ENCODE peak calls at places on chromosomes 3 and 15, in five cellular contexts. A is A549, U is IMR-90, N is GM12878, B is K562. X is an unnamed sample.

GRCh38 chr15:75723847-75724660 is 11.4 kb upstream of the CSPG4 start:
- DNase-seq in U (peak), A (peak), N (no peak), B (peak), X (peak)

GRCh38 chr15:67879440-67880129 is 39.7 kb upstream of the RNU6-1 start:
- DNase-seq in U (no peak), N (no peak), B (no peak), A (no peak), X (no peak)

GRCh38 chr15:90001683-90002427 is 731 bp downstream of the ZNF710 start:
- DNase-seq in U (peak), B (peak), N (no peak), A (peak), X (peak)

GRCh38 chr15:37880009-37880834 is 54.2 kb upstream of the TMCO5A start:
- DNase-seq in A (peak), B (peak), N (no peak), U (peak), X (no peak)

GRCh38 chr15:61621146-61621545 is 392.0 kb upstream of the RORA start:
- DNase-seq in U (no peak), B (peak), N (no peak), A (no peak), X (peak)

GRCh38 chr3:4894891-4895530 is 84.2 kb upstream of the BHLHE40 start:
- DNase-seq in N (no peak), U (no peak), B (no peak), A (no peak), X (no peak)

GRCh38 chr15:71559098-71559497 is 251.3 kb upstream of the NR2E3 start:
- DNase-seq in U (peak), A (no peak), N (no peak), B (no peak), X (no peak)

GRCh38 chr3:49871536-49872157 is 1.9 kb upstream of the CAMKV start:
- DNase-seq in A (no peak), N (no peak), B (no peak), U (no peak), X (peak)

GRCh38 chr3:196726788-196727675 is 12.6 kb upstream of the PAK2 start:
- DNase-seq in N (no peak), A (no peak), U (peak), B (no peak), X (no peak)

GRCh38 chr15:27342991-27343390 is 372.0 kb downstream of the GABRG3 start:
- DNase-seq in U (no peak), B (no peak), A (no peak), N (no peak), X (peak)

GRCh38 chr3:7543294-7543693 is 682.4 kb downstream of the GRM7 start:
- DNase-seq in B (no peak), A (no peak), U (no peak), N (no peak), X (no peak)

GRCh38 chr3:7547826-7548225 is 686.9 kb downstream of the GRM7 start:
- DNase-seq in N (no peak), U (no peak), A (no peak), B (no peak), X (no peak)

GRCh38 chr3:7545334-7545733 is 684.4 kb downstream of the GRM7 start:
- DNase-seq in A (no peak), B (no peak), U (no peak), N (no peak), X (no peak)

GRCh38 chr3:7546219-7546618 is 685.3 kb downstream of the GRM7 start:
- DNase-seq in N (no peak), A (no peak), U (no peak), B (no peak), X (no peak)
- TF ChIP-seq CTCF in N (no peak), A (no peak), U (no peak), B (no peak), X (no peak)

DNA sequence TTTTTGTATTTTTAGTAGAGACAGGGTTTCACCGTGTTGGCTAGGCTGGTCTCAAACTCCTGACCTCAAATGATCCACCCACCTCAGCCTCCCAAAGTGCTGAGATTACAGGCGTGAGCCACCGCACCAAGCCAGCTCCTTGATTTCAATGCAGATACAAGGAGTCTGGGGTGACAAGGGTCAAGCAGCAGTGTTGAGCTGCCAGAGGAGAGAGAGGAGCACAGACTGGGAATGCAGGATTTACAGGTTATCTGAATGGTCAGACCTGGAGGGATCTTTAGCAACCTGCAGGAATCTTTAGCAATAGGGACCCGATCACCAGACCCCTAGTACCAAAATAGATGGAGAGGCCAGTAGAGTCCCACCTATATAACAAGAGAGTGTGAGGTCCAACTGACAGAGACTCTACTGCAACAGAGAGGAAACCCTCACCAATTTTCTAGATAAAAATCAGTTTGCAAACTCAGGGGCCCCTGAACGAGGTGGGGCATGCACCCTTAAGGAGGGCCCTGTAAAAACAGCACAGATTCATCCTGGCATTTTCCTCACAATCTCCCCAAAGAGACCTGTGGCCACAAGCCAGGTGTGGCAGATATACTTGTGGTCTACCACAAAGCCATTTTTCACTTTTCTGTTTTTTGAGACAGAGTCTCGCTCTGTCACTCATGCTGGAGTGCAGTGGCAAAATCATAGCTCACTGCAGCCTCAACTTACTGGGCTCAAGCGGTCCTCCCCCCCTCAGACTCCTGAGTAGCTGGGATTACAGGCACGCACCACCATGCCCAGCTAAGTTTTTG is 10.7 kb upstream of the SHISA5 start:
- DNase-seq in U (no peak), A (no peak), B (no peak), N (no peak), X (no peak)
- TF ChIP-seq RCOR1 in U (no peak), A (no peak), B (no peak), N (no peak), X (no peak)

DNA sequence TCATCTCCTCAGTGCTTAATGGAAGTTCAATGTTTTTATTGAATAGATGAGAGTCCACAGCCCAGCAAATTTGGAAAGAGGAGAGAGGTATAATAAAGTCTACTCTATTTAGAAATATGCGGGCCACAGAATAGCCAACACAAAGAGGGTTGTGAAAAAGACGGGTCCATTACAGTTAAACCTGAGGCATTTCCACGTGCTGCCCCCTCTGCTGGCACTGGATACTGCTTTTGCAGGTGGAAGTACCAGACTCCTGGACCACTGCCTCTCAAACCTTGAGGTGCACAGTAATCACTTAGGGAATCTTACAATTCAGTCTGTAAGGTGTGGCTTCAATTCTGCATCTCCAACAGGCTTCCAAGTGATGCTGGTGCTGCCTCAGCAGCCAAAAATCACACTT is 3.0 kb upstream of the TFDP2 start:
- DNase-seq in N (no peak), U (no peak), B (no peak), A (no peak), X (peak)
- TF ChIP-seq CTCF in N (no peak), U (no peak), B (no peak), A (peak), X (peak)

GRCh38 chr15:47184003-47184404 is 533.3 kb upstream of the SEMA6D start:
- DNase-seq in B (no peak), U (no peak), N (no peak), A (no peak), X (peak)
- TF ChIP-seq RCOR1 in B (no peak), U (no peak), N (no peak), A (no peak), X (no peak)

GRCh38 chr3:6132684-6133432 is 728.1 kb upstream of the GRM7 start:
- DNase-seq in A (no peak), U (no peak), B (no peak), N (peak), X (no peak)
- TF ChIP-seq CTCF in A (no peak), U (no peak), B (no peak), N (no peak), X (no peak)

GRCh38 chr3:48157215-48157840 is 30.9 kb downstream of the CDC25A start:
- DNase-seq in N (no peak), A (peak), B (no peak), U (peak), X (no peak)
- TF ChIP-seq RCOR1 in N (no peak), A (no peak), B (no peak), U (no peak), X (no peak)

DNA sequence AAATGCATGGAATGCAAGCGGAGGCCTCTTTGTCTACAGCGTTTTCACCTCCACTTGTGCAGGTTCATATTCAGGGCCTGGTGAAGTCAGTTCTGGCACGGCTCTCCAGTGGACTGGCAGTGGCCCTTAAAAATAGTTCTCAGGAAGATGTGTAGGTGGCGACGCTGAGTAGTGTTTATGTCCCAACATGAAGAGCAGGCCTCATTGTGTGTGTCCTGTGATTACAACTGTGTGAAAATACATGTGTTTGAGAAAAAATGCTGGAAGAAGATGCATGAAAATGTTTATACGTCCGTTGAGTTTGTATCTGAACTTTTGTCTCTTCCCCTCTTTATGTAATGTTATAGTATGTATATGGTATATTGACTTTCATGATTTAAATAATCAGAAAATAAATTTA is 7.2 kb downstream of the LIPC start:
- DNase-seq in U (peak), B (peak), A (peak), N (no peak), X (peak)
- TF ChIP-seq CTCF in U (peak), B (peak), A (peak), N (peak), X (peak)

GRCh38 chr3:57956833-57957174 is 51.4 kb upstream of the FLNB start:
- DNase-seq in N (no peak), U (no peak), A (no peak), B (no peak), X (no peak)

GRCh38 chr3:57958642-57959406 is 49.4 kb upstream of the FLNB start:
- DNase-seq in U (no peak), A (no peak), N (no peak), B (peak), X (no peak)

GRCh38 chr3:57953541-57953940 is 54.7 kb upstream of the FLNB start:
- DNase-seq in B (no peak), A (no peak), U (no peak), N (no peak), X (no peak)

GRCh38 chr3:57957823-57958222 is 50.4 kb upstream of the FLNB start:
- DNase-seq in N (no peak), A (no peak), U (no peak), B (no peak), X (no peak)

GRCh38 chr3:57956119-57956832 is 51.9 kb upstream of the FLNB start:
- DNase-seq in A (no peak), N (no peak), B (no peak), U (peak), X (no peak)
- TF ChIP-seq RCOR1 in A (no peak), N (no peak), B (no peak), U (no peak), X (no peak)

GRCh38 chr3:18982920-18983319 is 165.4 kb upstream of the KCNH8 start:
- DNase-seq in B (no peak), A (no peak), N (no peak), U (no peak), X (no peak)

GRCh38 chr3:18989237-18989812 is 159.0 kb upstream of the KCNH8 start:
- DNase-seq in B (no peak), A (no peak), U (no peak), N (no peak), X (no peak)

GRCh38 chr3:18987070-18987469 is 161.2 kb upstream of the KCNH8 start:
- DNase-seq in A (no peak), N (no peak), B (no peak), U (no peak), X (no peak)

GRCh38 chr3:18987862-18988447 is 160.4 kb upstream of the KCNH8 start:
- DNase-seq in N (no peak), U (no peak), A (no peak), B (no peak), X (no peak)

DNA sequence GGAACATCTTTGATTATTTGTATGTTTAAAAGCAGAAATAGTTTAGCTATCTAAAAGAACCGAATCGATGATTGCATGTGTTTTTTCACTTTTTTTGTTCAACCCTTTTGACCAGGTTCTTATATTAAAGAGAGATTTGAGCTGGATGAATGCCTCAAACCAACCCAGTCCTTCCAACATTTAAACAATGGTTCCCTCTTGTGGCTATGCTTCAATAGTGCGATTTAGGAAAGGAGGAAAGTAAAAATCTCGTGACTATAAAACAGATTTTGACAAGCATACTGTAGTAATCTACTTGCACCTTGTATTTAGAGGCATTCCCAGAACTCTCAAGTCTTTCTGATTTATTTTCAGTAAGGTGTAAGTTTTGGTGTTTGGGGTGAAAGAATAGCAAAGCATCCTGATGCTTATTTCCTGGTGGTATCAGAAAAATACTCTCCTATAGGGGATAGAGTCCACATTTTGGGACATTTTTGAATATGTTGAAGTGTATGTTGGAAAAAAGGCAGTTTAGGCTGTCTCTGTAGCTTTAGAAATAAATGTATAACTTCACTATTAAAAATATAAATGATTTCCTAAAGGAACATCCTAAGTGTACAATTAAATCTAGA is 159.6 kb upstream of the KCNH8 start:
- DNase-seq in B (no peak), A (peak), N (no peak), U (no peak), X (peak)
- TF ChIP-seq CTCF in B (peak), A (peak), N (peak), U (no peak), X (peak)

X was measured in SK-N-SH.